ENCODE peak calls at places on chromosomes 4 and X, in nine cellular contexts. One of them, this sample, is unnamed.

GRCh38 chrX:121307441-121307840 is 260.0 kb downstream of the GLUD2 start:
- DNase-seq in upper lobe of right lung: no peak
- DNase-seq in GM06990: peak; percentile 50
- DNase-seq in choroid plexus epithelial cell: peak; percentile 12
- DNase-seq in fibroblast of lung: peak; percentile 35
- DNase-seq in progenitor cell of endocrine pancreas: no peak
- DNase-seq in thoracic aorta: no peak
- DNase-seq in heart left ventricle: no peak
- DNase-seq in IMR-90: no peak
- DNase-seq in this sample: no peak

GRCh38 chr4:101831816-101832215 is 41.3 kb downstream of the BANK1 start:
- DNase-seq in choroid plexus epithelial cell: no peak
- DNase-seq in GM06990: no peak
- DNase-seq in heart left ventricle: no peak
- DNase-seq in IMR-90: no peak
- DNase-seq in fibroblast of lung: no peak
- DNase-seq in upper lobe of right lung: no peak
- DNase-seq in thoracic aorta: no peak
- DNase-seq in progenitor cell of endocrine pancreas: no peak
- DNase-seq in this sample: no peak

GRCh38 chr4:87839309-87839946 is 6.7 kb downstream of the MEPE start:
- DNase-seq in thoracic aorta: no peak
- DNase-seq in heart left ventricle: no peak
- DNase-seq in IMR-90: peak; percentile 49
- DNase-seq in upper lobe of right lung: no peak
- DNase-seq in choroid plexus epithelial cell: peak; percentile 73
- DNase-seq in GM06990: no peak
- DNase-seq in progenitor cell of endocrine pancreas: no peak
- DNase-seq in fibroblast of lung: peak; percentile 37
- DNase-seq in this sample: no peak

GRCh38 chr4:73452953-73453700 is 17.1 kb downstream of the AFP start:
- DNase-seq in choroid plexus epithelial cell: peak; percentile 35
- DNase-seq in fibroblast of lung: peak; percentile 56
- DNase-seq in upper lobe of right lung: no peak
- DNase-seq in GM06990: no peak
- DNase-seq in heart left ventricle: no peak
- DNase-seq in IMR-90: no peak
- DNase-seq in thoracic aorta: no peak
- DNase-seq in progenitor cell of endocrine pancreas: no peak
- DNase-seq in this sample: no peak

GRCh38 chr4:130296448-130296847 is 1200.5 kb downstream of the C4orf33 start:
- DNase-seq in IMR-90: no peak
- DNase-seq in GM06990: no peak
- DNase-seq in progenitor cell of endocrine pancreas: no peak
- DNase-seq in upper lobe of right lung: no peak
- DNase-seq in thoracic aorta: no peak
- DNase-seq in fibroblast of lung: no peak
- DNase-seq in heart left ventricle: no peak
- DNase-seq in choroid plexus epithelial cell: no peak
- DNase-seq in this sample: no peak

GRCh38 chr4:79241846-79242245 is 84.0 kb downstream of the NAA11 start:
- DNase-seq in GM06990: no peak
- DNase-seq in heart left ventricle: no peak
- DNase-seq in choroid plexus epithelial cell: peak; percentile 50
- DNase-seq in IMR-90: peak; percentile 49
- DNase-seq in upper lobe of right lung: no peak
- DNase-seq in fibroblast of lung: peak; percentile 72
- DNase-seq in progenitor cell of endocrine pancreas: no peak
- DNase-seq in thoracic aorta: no peak
- DNase-seq in this sample: no peak

GRCh38 chrX:131073607-131074006 is 15.5 kb downstream of the ARHGAP36 start:
- DNase-seq in IMR-90: no peak
- DNase-seq in choroid plexus epithelial cell: no peak
- DNase-seq in progenitor cell of endocrine pancreas: no peak
- DNase-seq in thoracic aorta: no peak
- DNase-seq in upper lobe of right lung: no peak
- DNase-seq in fibroblast of lung: no peak
- DNase-seq in GM06990: no peak
- DNase-seq in heart left ventricle: no peak
- DNase-seq in this sample: no peak

GRCh38 chrX:11367609-11368430 is 74.6 kb downstream of the AMELX start:
- DNase-seq in choroid plexus epithelial cell: peak; percentile 31
- DNase-seq in fibroblast of lung: peak; percentile 27
- DNase-seq in IMR-90: peak; percentile 10
- DNase-seq in GM06990: no peak
- DNase-seq in upper lobe of right lung: no peak
- DNase-seq in progenitor cell of endocrine pancreas: no peak
- DNase-seq in thoracic aorta: no peak
- DNase-seq in heart left ventricle: no peak
- DNase-seq in this sample: no peak

GRCh38 chrX:137031039-137031438 is 2.8 kb downstream of the GPR101 start:
- DNase-seq in GM06990: no peak
- DNase-seq in fibroblast of lung: no peak
- DNase-seq in upper lobe of right lung: no peak
- DNase-seq in IMR-90: no peak
- DNase-seq in choroid plexus epithelial cell: no peak
- DNase-seq in progenitor cell of endocrine pancreas: no peak
- DNase-seq in thoracic aorta: no peak
- DNase-seq in heart left ventricle: no peak
- DNase-seq in this sample: no peak

GRCh38 chrX:43707812-43708548 is 51.9 kb downstream of the MAOA start:
- DNase-seq in IMR-90: no peak
- DNase-seq in choroid plexus epithelial cell: peak; percentile 54
- DNase-seq in GM06990: no peak
- DNase-seq in fibroblast of lung: peak; percentile 6
- DNase-seq in upper lobe of right lung: no peak
- DNase-seq in heart left ventricle: peak; percentile 34
- DNase-seq in progenitor cell of endocrine pancreas: no peak
- DNase-seq in thoracic aorta: no peak
- DNase-seq in this sample: no peak

GRCh38 chr4:180527993-180528392 is 1715.2 kb upstream of the TENM3 start:
- DNase-seq in thoracic aorta: no peak
- DNase-seq in upper lobe of right lung: no peak
- DNase-seq in heart left ventricle: no peak
- DNase-seq in fibroblast of lung: peak; percentile 15
- DNase-seq in choroid plexus epithelial cell: no peak
- DNase-seq in IMR-90: no peak
- DNase-seq in GM06990: no peak
- DNase-seq in progenitor cell of endocrine pancreas: no peak
- DNase-seq in this sample: no peak

GRCh38 chr4:112552668-112553067 is 36.7 kb upstream of the NEUROG2 start:
- DNase-seq in upper lobe of right lung: no peak
- DNase-seq in fibroblast of lung: peak; percentile 79
- DNase-seq in choroid plexus epithelial cell: peak; percentile 58
- DNase-seq in GM06990: no peak
- DNase-seq in heart left ventricle: no peak
- DNase-seq in IMR-90: peak; percentile 77
- DNase-seq in progenitor cell of endocrine pancreas: no peak
- DNase-seq in thoracic aorta: no peak
- DNase-seq in this sample: no peak

GRCh38 chr4:85019411-85019810 is 52.9 kb upstream of the WDFY3 start:
- DNase-seq in fibroblast of lung: no peak
- DNase-seq in thoracic aorta: no peak
- DNase-seq in IMR-90: no peak
- DNase-seq in heart left ventricle: no peak
- DNase-seq in upper lobe of right lung: no peak
- DNase-seq in choroid plexus epithelial cell: no peak
- DNase-seq in progenitor cell of endocrine pancreas: no peak
- DNase-seq in GM06990: no peak
- DNase-seq in this sample: no peak

GRCh38 chrX:16479206-16479869 is 170.6 kb upstream of the S100G start:
- DNase-seq in GM06990: no peak
- DNase-seq in upper lobe of right lung: no peak
- DNase-seq in progenitor cell of endocrine pancreas: no peak
- DNase-seq in IMR-90: peak; percentile 84
- DNase-seq in fibroblast of lung: peak; percentile 77
- DNase-seq in thoracic aorta: no peak
- DNase-seq in choroid plexus epithelial cell: peak; percentile 28
- DNase-seq in heart left ventricle: no peak
- DNase-seq in this sample: no peak

GRCh38 chr4:176230827-176231226 is 35.4 kb upstream of the SPATA4 start:
- DNase-seq in heart left ventricle: no peak
- DNase-seq in GM06990: no peak
- DNase-seq in upper lobe of right lung: no peak
- DNase-seq in IMR-90: no peak
- DNase-seq in progenitor cell of endocrine pancreas: no peak
- DNase-seq in fibroblast of lung: no peak
- DNase-seq in thoracic aorta: no peak
- DNase-seq in choroid plexus epithelial cell: no peak
- DNase-seq in this sample: no peak

GRCh38 chr4:186037692-186038658 is 31.0 kb upstream of the TLR3 start:
- DNase-seq in progenitor cell of endocrine pancreas: peak; percentile 31
- DNase-seq in thoracic aorta: no peak
- DNase-seq in IMR-90: peak; percentile 80
- DNase-seq in GM06990: no peak
- DNase-seq in fibroblast of lung: peak; percentile 69
- DNase-seq in choroid plexus epithelial cell: peak; percentile 95
- DNase-seq in heart left ventricle: peak; percentile 68
- DNase-seq in upper lobe of right lung: no peak
- DNase-seq in this sample: no peak

GRCh38 chr4:75769044-75769443 is 44.7 kb downstream of the USO1 start:
- DNase-seq in choroid plexus epithelial cell: peak; percentile 36
- DNase-seq in fibroblast of lung: peak; percentile 44
- DNase-seq in thoracic aorta: no peak
- DNase-seq in upper lobe of right lung: no peak
- DNase-seq in GM06990: no peak
- DNase-seq in heart left ventricle: no peak
- DNase-seq in progenitor cell of endocrine pancreas: no peak
- DNase-seq in IMR-90: peak; percentile 33
- DNase-seq in this sample: no peak

GRCh38 chr4:5753766-5754528 is 42.9 kb downstream of the EVC start:
- DNase-seq in thoracic aorta: no peak
- DNase-seq in IMR-90: peak; percentile 97
- DNase-seq in progenitor cell of endocrine pancreas: no peak
- DNase-seq in heart left ventricle: no peak
- DNase-seq in choroid plexus epithelial cell: peak; percentile 97
- DNase-seq in upper lobe of right lung: peak; percentile 45
- DNase-seq in fibroblast of lung: peak; percentile 93
- DNase-seq in GM06990: peak; percentile 31
- DNase-seq in this sample: no peak

GRCh38 chr4:119627267-119628190 is 1.1 kb downstream of the PDE5A start:
- DNase-seq in progenitor cell of endocrine pancreas: peak; percentile 65
- DNase-seq in heart left ventricle: peak; percentile 73
- DNase-seq in IMR-90: peak; percentile 86
- DNase-seq in fibroblast of lung: peak; percentile 80
- DNase-seq in upper lobe of right lung: peak; percentile 83
- DNase-seq in thoracic aorta: peak; percentile 33
- DNase-seq in GM06990: peak; percentile 62
- DNase-seq in choroid plexus epithelial cell: peak; percentile 60
- DNase-seq in this sample: no peak

DNA sequence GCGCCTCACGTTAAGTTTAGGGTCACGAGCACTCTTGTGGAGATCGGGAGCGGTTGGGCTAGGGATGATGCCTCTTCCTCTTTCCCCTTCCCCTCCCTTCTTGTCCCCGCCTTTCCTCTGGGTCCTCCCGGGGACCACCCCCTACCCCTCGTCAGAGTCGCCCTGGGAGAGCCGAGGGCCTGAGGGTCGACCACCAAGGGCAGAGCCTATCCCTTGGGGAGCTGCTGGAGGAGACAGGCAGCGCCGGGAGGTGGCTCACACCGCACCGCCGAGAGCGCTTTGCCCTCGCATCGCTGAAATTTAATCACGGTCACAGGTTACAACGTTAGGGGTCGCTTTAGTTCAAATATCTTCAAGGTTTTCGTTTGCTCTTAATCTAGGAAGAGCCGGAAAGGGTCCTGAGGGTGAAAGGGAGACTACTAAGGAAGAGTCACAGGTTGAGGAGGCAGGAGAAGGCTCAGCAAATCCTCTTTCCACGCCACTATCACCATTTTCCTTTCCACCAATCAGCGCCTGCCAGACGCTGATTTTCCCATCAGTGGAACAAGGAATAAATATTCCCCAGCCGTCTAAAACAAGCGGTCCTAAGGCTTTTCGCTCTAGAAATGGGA is 529 bp upstream of the SNCA start:
- DNase-seq in IMR-90: peak; percentile 16
- DNase-seq in choroid plexus epithelial cell: peak; percentile 37
- DNase-seq in thoracic aorta: no peak
- DNase-seq in upper lobe of right lung: no peak
- DNase-seq in fibroblast of lung: peak; percentile 27
- DNase-seq in progenitor cell of endocrine pancreas: peak; percentile 29
- DNase-seq in heart left ventricle: no peak
- DNase-seq in GM06990: peak; percentile 1
- DNase-seq in this sample: no peak
- TF ChIP-seq CTCF in IMR-90: no peak
- TF ChIP-seq CTCF in choroid plexus epithelial cell: peak; percentile 11
- TF ChIP-seq CTCF in thoracic aorta: no peak
- TF ChIP-seq CTCF in upper lobe of right lung: no peak
- TF ChIP-seq CTCF in fibroblast of lung: no peak
- TF ChIP-seq CTCF in progenitor cell of endocrine pancreas: peak; percentile 43
- TF ChIP-seq CTCF in heart left ventricle: no peak
- TF ChIP-seq CTCF in GM06990: no peak
- TF ChIP-seq CTCF in this sample: no peak

GRCh38 chrX:50905334-50905733 is 5.2 kb upstream of the BMP15 start:
- DNase-seq in IMR-90: no peak
- DNase-seq in fibroblast of lung: no peak
- DNase-seq in thoracic aorta: no peak
- DNase-seq in upper lobe of right lung: no peak
- DNase-seq in choroid plexus epithelial cell: no peak
- DNase-seq in progenitor cell of endocrine pancreas: no peak
- DNase-seq in GM06990: no peak
- DNase-seq in heart left ventricle: no peak
- DNase-seq in this sample: no peak
- TF ChIP-seq CTCF in IMR-90: no peak
- TF ChIP-seq CTCF in fibroblast of lung: peak; percentile 9
- TF ChIP-seq CTCF in thoracic aorta: no peak
- TF ChIP-seq CTCF in upper lobe of right lung: no peak
- TF ChIP-seq CTCF in choroid plexus epithelial cell: peak; percentile 36
- TF ChIP-seq CTCF in progenitor cell of endocrine pancreas: peak; percentile 18
- TF ChIP-seq CTCF in GM06990: peak; percentile 48
- TF ChIP-seq CTCF in heart left ventricle: no peak
- TF ChIP-seq CTCF in this sample: no peak

GRCh38 chrX:155022587-155022986 is at the start of gene F8:
- DNase-seq in heart left ventricle: no peak
- DNase-seq in fibroblast of lung: no peak
- DNase-seq in upper lobe of right lung: no peak
- DNase-seq in IMR-90: no peak
- DNase-seq in thoracic aorta: no peak
- DNase-seq in choroid plexus epithelial cell: no peak
- DNase-seq in progenitor cell of endocrine pancreas: no peak
- DNase-seq in GM06990: no peak
- DNase-seq in this sample: no peak
- TF ChIP-seq CTCF in heart left ventricle: no peak
- TF ChIP-seq CTCF in fibroblast of lung: no peak
- TF ChIP-seq CTCF in upper lobe of right lung: no peak
- TF ChIP-seq CTCF in IMR-90: no peak
- TF ChIP-seq CTCF in thoracic aorta: no peak
- TF ChIP-seq CTCF in choroid plexus epithelial cell: no peak
- TF ChIP-seq CTCF in progenitor cell of endocrine pancreas: no peak
- TF ChIP-seq CTCF in GM06990: no peak
- TF ChIP-seq CTCF in this sample: no peak

DNA sequence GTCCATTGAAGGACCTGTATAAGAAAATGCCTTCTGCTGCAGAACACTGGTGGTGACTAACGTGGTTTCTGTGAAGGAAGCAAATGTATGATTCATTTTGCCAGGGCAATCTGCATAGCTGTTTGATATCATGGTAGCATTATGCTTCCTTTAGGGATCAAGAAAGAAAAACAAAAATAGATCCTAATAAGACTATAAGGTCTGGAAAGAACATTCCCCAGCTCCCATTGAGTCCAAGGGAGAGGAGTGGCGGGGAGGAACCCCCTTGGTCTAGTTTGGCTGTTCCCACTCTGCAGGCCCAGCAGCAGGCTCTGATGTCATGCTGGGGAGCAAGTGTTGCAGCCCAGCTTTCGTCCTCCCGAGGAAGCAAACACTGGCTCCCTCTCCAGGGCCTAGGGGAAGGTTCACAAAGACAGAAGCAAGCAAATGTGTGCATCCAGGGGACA is 154.5 kb upstream of the GALNT7 start:
- DNase-seq in GM06990: no peak
- DNase-seq in progenitor cell of endocrine pancreas: no peak
- DNase-seq in thoracic aorta: no peak
- DNase-seq in upper lobe of right lung: no peak
- DNase-seq in heart left ventricle: peak; percentile 26
- DNase-seq in IMR-90: peak; percentile 85
- DNase-seq in fibroblast of lung: peak; percentile 85
- DNase-seq in choroid plexus epithelial cell: peak; percentile 82
- DNase-seq in this sample: no peak
- TF ChIP-seq CTCF in GM06990: no peak
- TF ChIP-seq CTCF in progenitor cell of endocrine pancreas: no peak
- TF ChIP-seq CTCF in thoracic aorta: no peak
- TF ChIP-seq CTCF in upper lobe of right lung: no peak
- TF ChIP-seq CTCF in heart left ventricle: no peak
- TF ChIP-seq CTCF in IMR-90: peak; percentile 29
- TF ChIP-seq CTCF in fibroblast of lung: no peak
- TF ChIP-seq CTCF in choroid plexus epithelial cell: peak; percentile 77
- TF ChIP-seq CTCF in this sample: no peak

This sample was measured in omental fat pad.